ENCODE peak calls at places on chromosome 21, in five cellular contexts. G, Y, M, I and F are unnamed samples.

GRCh38 chr21:45376459-45377324 is 28.3 kb upstream of the COL18A1 start:
- DNase-seq in Y (no peak), I (no peak), G (peak), M (no peak), F (no peak)

GRCh38 chr21:38289697-38290096 is 32.9 kb downstream of the KCNJ15 start:
- DNase-seq in I (peak), Y (no peak), M (no peak), G (no peak), F (no peak)

GRCh38 chr21:35044770-35045538 is 4.1 kb downstream of the RUNX1 start:
- DNase-seq in I (no peak), G (no peak), Y (no peak), M (no peak), F (no peak)

GRCh38 chr21:42580793-42581201 is 67.1 kb downstream of the SLC37A1 start:
- DNase-seq in M (no peak), I (no peak), G (peak), Y (no peak), F (no peak)

GRCh38 chr21:41605178-41605933 is 97.4 kb upstream of the TMPRSS2 start:
- DNase-seq in Y (no peak), I (no peak), G (no peak), M (no peak), F (no peak)

GRCh38 chr21:26210614-26211013 is 40.0 kb upstream of the APP start:
- DNase-seq in Y (no peak), I (no peak), M (no peak), G (no peak), F (no peak)

GRCh38 chr21:41726630-41726969 is 40.3 kb downstream of the RIPK4 start:
- DNase-seq in M (no peak), Y (no peak), G (no peak), I (no peak), F (no peak)

GRCh38 chr21:43827015-43827611 is 37.7 kb downstream of the RRP1 start:
- DNase-seq in G (no peak), I (peak), Y (no peak), M (no peak), F (no peak)

GRCh38 chr21:30986966-30987365 is 51.3 kb downstream of the KRTAP19-8 start:
- DNase-seq in I (no peak), M (no peak), Y (no peak), G (no peak), F (no peak)

GRCh38 chr21:39807738-39808137 is 59.5 kb upstream of the PCP4 start:
- DNase-seq in Y (no peak), G (no peak), I (no peak), M (no peak), F (no peak)

GRCh38 chr21:44569861-44570517 is 3.5 kb upstream of the KRTAP10-4 start:
- DNase-seq in I (no peak), M (no peak), G (no peak), Y (no peak), F (no peak)

GRCh38 chr21:36005018-36005417 is 55.3 kb downstream of the SETD4 start:
- DNase-seq in Y (no peak), M (no peak), I (no peak), G (no peak), F (no peak)

GRCh38 chr21:15794277-15794912 is 64.6 kb downstream of the USP25 start:
- DNase-seq in I (no peak), G (no peak), M (no peak), Y (no peak), F (no peak)

GRCh38 chr21:38140192-38140905 is 116.4 kb upstream of the KCNJ15 start:
- DNase-seq in Y (no peak), M (no peak), I (peak), G (peak), F (peak)

GRCh38 chr21:39518055-39518844 is 66.5 kb downstream of the SH3BGR start:
- DNase-seq in Y (peak), G (no peak), I (peak), M (no peak), F (peak)

GRCh38 chr21:44691686-44692085 is 5.3 kb upstream of the KRTAP10-12 start:
- DNase-seq in Y (no peak), G (no peak), M (no peak), I (no peak), F (no peak)

GRCh38 chr21:42495765-42496119 is 282 bp downstream of the RSPH1 start:
- DNase-seq in G (no peak), I (no peak), Y (no peak), M (no peak), F (no peak)

GRCh38 chr21:37259426-37259825 is 7.7 kb downstream of the VPS26C start:
- DNase-seq in Y (no peak), I (no peak), G (no peak), M (no peak), F (no peak)

GRCh38 chr21:33651965-33652680 is 9.8 kb downstream of the ITSN1 start:
- DNase-seq in M (no peak), Y (no peak), G (no peak), I (no peak), F (no peak)